ENCODE peak calls at places on chromosomes 12 and 14, in ten cellular contexts. L, F, B, A, Z, X, M, Q, I and N are unnamed samples.

GRCh38 chr12:84793558-84794367 is 118.8 kb downstream of the SLC6A15 start:
- DNase-seq in L (peak; percentile 40), F (no peak), B (no peak), A (peak; percentile 85), Z (no peak), X (no peak), M (no peak), Q (no peak), I (no peak), N (no peak)

GRCh38 chr12:125136702-125137101 is 71.5 kb downstream of the AACS start:
- DNase-seq in L (no peak), F (no peak), B (no peak), A (no peak), Z (no peak), X (no peak), M (no peak), Q (no peak), I (no peak), N (no peak)

GRCh38 chr12:120708646-120709045 is 1.6 kb upstream of the UNC119B start:
- DNase-seq in L (no peak), F (no peak), B (no peak), A (no peak), Z (no peak), X (no peak), M (no peak), Q (no peak), I (no peak), N (no peak)

GRCh38 chr14:93729993-93730392 is 58.3 kb downstream of the PRIMA1 start:
- DNase-seq in L (no peak), F (no peak), B (no peak), A (no peak), Z (no peak), X (no peak), M (no peak), Q (no peak), I (peak; percentile 67), N (no peak)

GRCh38 chr12:14997998-14998397 is 25.2 kb downstream of the PDE6H start:
- DNase-seq in L (no peak), F (no peak), B (no peak), A (no peak), Z (no peak), X (no peak), M (no peak), Q (no peak), I (no peak), N (no peak)

GRCh38 chr12:100154472-100155247 is 12.0 kb upstream of the BLTP3B start:
- DNase-seq in L (no peak), F (peak; percentile 96), B (peak; percentile 97), A (no peak), Z (peak; percentile 51), X (peak; percentile 82), M (peak; percentile 69), Q (peak; percentile 63), I (peak; percentile 62), N (peak; percentile 83)

GRCh38 chr12:74599932-74600331 is 62.3 kb downstream of the ATXN7L3B start:
- DNase-seq in L (no peak), F (peak; percentile 18), B (no peak), A (no peak), Z (no peak), X (no peak), M (no peak), Q (no peak), I (no peak), N (no peak)

GRCh38 chr12:88362439-88362838 is 217.8 kb downstream of the KITLG start:
- DNase-seq in L (no peak), F (no peak), B (no peak), A (peak; percentile 53), Z (no peak), X (no peak), M (no peak), Q (no peak), I (no peak), N (no peak)

GRCh38 chr14:79631276-79631675 is 580.0 kb downstream of the DIO2 start:
- DNase-seq in L (no peak), F (peak; percentile 51), B (peak; percentile 74), A (no peak), Z (no peak), X (no peak), M (no peak), Q (no peak), I (no peak), N (no peak)

GRCh38 chr14:101563352-101563653 is 2.0 kb downstream of the DIO3 start:
- DNase-seq in L (no peak), F (no peak), B (no peak), A (no peak), Z (no peak), X (no peak), M (no peak), Q (no peak), I (no peak), N (no peak)
- H2AFZ ChIP-seq in L (no peak overlapping the region), F (peak overlapping the region; percentile 86), B (no peak overlapping the region), A (no peak overlapping the region), Z (no peak overlapping the region), X (no peak overlapping the region), M (no peak overlapping the region), Q (peak overlapping the region; percentile 48), I (no peak overlapping the region), N (no peak overlapping the region)

DNA sequence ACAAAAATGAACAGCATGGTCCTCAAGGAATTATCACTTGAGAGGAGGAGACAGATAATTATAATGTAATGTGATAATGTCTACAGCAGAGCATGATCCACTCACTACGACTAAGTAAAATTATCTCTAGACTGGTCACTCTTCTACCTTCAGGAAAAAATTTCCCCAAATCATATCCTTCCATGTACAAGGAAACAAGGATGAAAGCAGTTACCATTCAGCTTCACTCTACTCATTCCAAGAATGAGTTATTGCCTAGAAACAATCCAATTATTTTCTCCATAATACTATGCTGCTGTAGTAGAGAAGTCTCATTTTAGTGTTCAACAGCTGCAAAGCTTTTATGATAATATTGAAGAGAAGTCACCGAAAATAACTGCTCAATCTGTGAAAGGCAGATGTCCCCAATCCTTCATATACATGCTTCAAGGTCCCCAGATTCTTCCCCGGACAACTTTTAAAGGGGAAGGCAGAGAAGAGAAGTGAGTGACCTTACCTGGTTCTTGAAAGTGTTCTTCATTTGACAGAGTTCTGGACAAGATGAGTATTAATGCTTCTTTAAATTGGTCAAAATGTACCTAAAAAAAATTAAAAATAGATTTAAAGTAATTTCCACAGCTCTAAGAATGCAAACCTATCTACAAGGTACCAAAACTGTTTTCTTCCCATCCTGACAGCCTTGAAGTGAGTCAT is 24.6 kb downstream of the NIN start:
- DNase-seq in L (no peak), F (no peak), B (no peak), A (no peak), Z (no peak), X (no peak), M (no peak), Q (no peak), I (no peak), N (no peak)
- H3K4me2 ChIP-seq in L (no peak overlapping the region), F (no peak overlapping the region), B (no peak overlapping the region), A (no peak overlapping the region), Z (no peak overlapping the region), X (no peak overlapping the region), M (no peak overlapping the region), Q (no peak overlapping the region), I (no peak overlapping the region), N (no peak overlapping the region)

DNA sequence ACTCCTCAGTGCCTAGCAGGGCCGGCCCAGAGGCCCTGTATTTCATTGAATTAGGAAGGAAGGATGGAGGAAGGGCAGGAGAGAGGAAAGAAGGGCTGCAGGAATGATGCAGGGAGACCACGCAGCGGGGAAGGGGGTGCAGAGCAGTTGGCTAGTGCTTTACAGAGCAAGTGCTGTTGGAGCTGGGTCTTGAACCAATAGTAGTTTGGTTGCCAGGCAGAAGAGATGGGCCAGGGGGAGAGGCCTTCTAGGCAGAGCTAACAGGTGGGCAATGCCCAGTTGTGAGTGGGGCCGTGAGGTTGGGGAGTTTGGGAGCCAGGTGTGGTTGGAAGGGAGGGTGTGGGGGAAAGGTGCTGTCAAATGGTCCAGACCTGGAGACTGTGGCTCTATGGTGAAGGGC is 39.1 kb upstream of the SRSF5 start:
- DNase-seq in L (no peak), F (no peak), B (no peak), A (no peak), Z (no peak), X (no peak), M (no peak), Q (no peak), I (no peak), N (no peak)
- H2AFZ ChIP-seq in L (no peak overlapping the region), F (peak overlapping the region; percentile 98), B (no peak overlapping the region), A (no peak overlapping the region), Z (no peak overlapping the region), X (no peak overlapping the region), M (peak overlapping the region; percentile 37), Q (no peak overlapping the region), I (no peak overlapping the region), N (no peak overlapping the region)

GRCh38 chr12:132606927-132607326 is 3.5 kb downstream of the LRCOL1 start:
- DNase-seq in L (no peak), F (no peak), B (no peak), A (no peak), Z (no peak), X (no peak), M (no peak), Q (no peak), I (no peak), N (no peak)

GRCh38 chr12:132606466-132606865 is 3.9 kb downstream of the LRCOL1 start:
- DNase-seq in L (no peak), F (no peak), B (no peak), A (no peak), Z (no peak), X (no peak), M (no peak), Q (no peak), I (no peak), N (no peak)

GRCh38 chr12:132610051-132610759 is at the start of gene LRCOL1:
- DNase-seq in L (no peak), F (no peak), B (peak; percentile 45), A (peak; percentile 93), Z (peak; percentile 55), X (peak; percentile 21), M (no peak), Q (no peak), I (no peak), N (no peak)

GRCh38 chr12:132610896-132611602 is 667 bp upstream of the LRCOL1 start:
- DNase-seq in L (no peak), F (no peak), B (no peak), A (no peak), Z (no peak), X (no peak), M (no peak), Q (no peak), I (no peak), N (no peak)

DNA sequence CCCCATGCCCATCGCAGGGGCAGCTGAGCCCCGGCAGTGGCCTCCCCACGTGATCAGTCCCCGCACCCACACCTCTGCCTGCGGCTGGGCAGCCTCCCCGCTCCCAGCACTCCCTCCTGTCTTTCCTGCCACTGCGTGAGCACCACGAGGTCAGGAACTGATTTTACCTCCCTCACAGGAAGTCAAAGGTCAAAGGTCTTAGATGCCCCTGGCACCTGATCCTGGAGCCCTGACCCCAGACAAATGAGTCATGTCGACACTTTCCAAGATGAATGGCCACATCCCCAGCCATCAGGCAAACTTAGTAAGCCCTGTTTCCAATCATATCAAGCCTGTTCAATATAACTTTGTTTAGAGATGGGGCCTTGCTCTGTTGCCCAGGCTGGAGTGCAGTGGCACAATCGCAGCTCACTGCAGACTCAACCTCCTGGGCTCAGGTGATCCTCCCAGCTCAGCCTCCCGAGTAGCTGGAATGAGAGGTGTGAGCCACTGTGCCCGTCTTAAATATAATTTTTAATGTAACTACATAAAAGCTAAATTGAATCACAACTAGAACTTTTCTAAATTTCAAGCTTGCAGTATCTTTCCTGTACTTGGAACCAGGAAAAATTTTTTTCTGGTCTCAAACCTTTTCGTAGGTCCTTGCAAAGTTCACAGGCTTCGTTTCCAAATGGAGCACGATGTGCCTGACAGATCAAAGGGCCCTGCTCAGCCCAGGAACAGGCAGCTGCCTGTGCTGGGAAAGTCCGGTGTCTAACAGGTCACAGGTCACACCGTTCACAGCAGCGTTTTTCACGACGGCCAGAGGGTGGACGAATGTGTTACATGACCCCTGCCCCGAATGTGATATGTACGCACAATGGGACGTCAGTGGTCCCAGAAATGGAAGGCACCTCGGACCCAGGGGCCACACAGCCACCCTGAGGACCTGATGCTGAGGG is 1.9 kb downstream of the LRCOL1 start:
- DNase-seq in L (no peak), F (no peak), B (no peak), A (no peak), Z (no peak), X (peak; percentile 18), M (peak; percentile 83), Q (no peak), I (no peak), N (no peak)
- H3K4me2 ChIP-seq in L (no peak overlapping the region), F (no peak overlapping the region), B (no peak overlapping the region), A (no peak overlapping the region), Z (no peak overlapping the region), X (no peak overlapping the region), M (peak overlapping the region; percentile 70), Q (no peak overlapping the region), I (no peak overlapping the region), N (no peak overlapping the region)